ENCODE peak calls at places on chromosome 11, in four cellular contexts. P, E, W and Y are unnamed samples.

GRCh38 chr11:41316726-41317125 is 142.7 kb downstream of the LRRC4C start:
- DNase-seq in E (no peak), P (peak), W (no peak), Y (no peak)

GRCh38 chr11:98734686-98735085 is 286.1 kb upstream of the CNTN5 start:
- DNase-seq in P (no peak), W (no peak), E (no peak), Y (no peak)

GRCh38 chr11:59550842-59551650 is 39.7 kb downstream of the OR4D9 start:
- DNase-seq in P (peak), E (peak), W (peak), Y (peak)

GRCh38 chr11:116993599-116993998 is 104.6 kb downstream of the SIK3 start:
- DNase-seq in E (no peak), W (no peak), P (peak), Y (no peak)

GRCh38 chr11:97610000-97610399 is 1220.2 kb downstream of the JRKL start:
- DNase-seq in E (no peak), W (no peak), P (no peak), Y (no peak)

GRCh38 chr11:133163463-133164419 is 368.6 kb downstream of the OPCML start:
- DNase-seq in P (peak), W (peak), E (peak), Y (peak)

GRCh38 chr11:1714908-1715885 is 18.2 kb downstream of the KRTAP5-6 start:
- DNase-seq in P (no peak), E (no peak), W (peak), Y (no peak)

GRCh38 chr11:130514316-130514715 is 65.9 kb downstream of the ADAMTS15 start:
- DNase-seq in W (no peak), P (peak), E (no peak), Y (no peak)

GRCh38 chr11:103537904-103538502 is 428.8 kb downstream of the DYNC2H1 start:
- DNase-seq in E (peak), P (no peak), W (no peak), Y (peak)

GRCh38 chr11:97961431-97961830 is 1059.3 kb upstream of the CNTN5 start:
- DNase-seq in P (no peak), W (no peak), E (peak), Y (no peak)

GRCh38 chr11:115724709-115725108 is 220.5 kb upstream of the CADM1 start:
- DNase-seq in E (peak), W (no peak), P (peak), Y (no peak)

GRCh38 chr11:88352139-88352538 is 14.6 kb upstream of the CTSC start:
- DNase-seq in W (no peak), P (peak), E (peak), Y (peak)

GRCh38 chr11:73931039-73931645 is 19.7 kb upstream of the DNAJB13 start:
- DNase-seq in W (no peak), E (peak), P (peak), Y (peak)

GRCh38 chr11:86460461-86461404 is 86.0 kb downstream of the CCDC81 start:
- DNase-seq in W (peak), P (peak), E (no peak), Y (peak)

GRCh38 chr11:80532633-80533232 is 1091.9 kb upstream of the TENM4 start:
- DNase-seq in P (no peak), W (no peak), E (no peak), Y (no peak)

GRCh38 chr11:100861221-100861620 is 174.1 kb downstream of the ARHGAP42 start:
- DNase-seq in P (no peak), W (no peak), E (peak), Y (no peak)

GRCh38 chr11:90344546-90344945 is 121.7 kb upstream of the CHORDC1 start:
- DNase-seq in E (no peak), P (no peak), W (no peak), Y (no peak)

GRCh38 chr11:126857860-126858808 is 142.4 kb downstream of the KIRREL3 start:
- DNase-seq in P (peak), W (no peak), E (no peak), Y (peak)

GRCh38 chr11:27485930-27486773 is 13.6 kb upstream of the LGR4 start:
- DNase-seq in P (peak), W (no peak), E (peak), Y (peak)

GRCh38 chr11:130711193-130711592 is 205.1 kb downstream of the SNX19 start:
- DNase-seq in W (no peak), E (no peak), P (no peak), Y (peak)

GRCh38 chr11:30960387-30960992 is 374.3 kb upstream of the MPPED2 start:
- DNase-seq in W (no peak), P (peak), E (no peak), Y (no peak)

GRCh38 chr11:16454284-16454683 is 97.9 kb upstream of the SOX6 start:
- DNase-seq in E (peak), W (no peak), P (peak), Y (no peak)

GRCh38 chr11:58928691-58929090 is 10.6 kb upstream of the GLYATL1 start:
- DNase-seq in W (no peak), P (no peak), E (no peak), Y (no peak)

GRCh38 chr11:111408789-111409727 is 30.0 kb upstream of the POU2AF1 start:
- DNase-seq in W (peak), E (peak), P (peak), Y (no peak)

GRCh38 chr11:76787911-76788596 is 4.9 kb downstream of the TSKU start:
- DNase-seq in W (peak), E (peak), P (no peak), Y (no peak)

GRCh38 chr11:115267228-115267627 is 237.0 kb downstream of the CADM1 start:
- DNase-seq in E (no peak), W (no peak), P (no peak), Y (no peak)

GRCh38 chr11:128694618-128695481 is 978 bp downstream of the FLI1 start:
- DNase-seq in E (no peak), P (peak), W (peak), Y (peak)

GRCh38 chr11:128422576-128423370 is 164.6 kb downstream of the ETS1 start:
- DNase-seq in E (no peak), P (no peak), W (no peak), Y (no peak)

GRCh38 chr11:62151737-62152102 is 27.9 kb downstream of the INCENP start:
- DNase-seq in W (no peak), E (no peak), P (no peak), Y (no peak)

GRCh38 chr11:116339306-116339705 is 433.5 kb downstream of the BUD13 start:
- DNase-seq in W (peak), E (no peak), P (no peak), Y (no peak)

GRCh38 chr11:57728829-57729228 is 12.5 kb upstream of the SELENOH start:
- DNase-seq in P (no peak), E (no peak), W (peak), Y (no peak)

GRCh38 chr11:99260696-99261095 is 239.9 kb downstream of the CNTN5 start:
- DNase-seq in W (no peak), E (no peak), P (peak), Y (no peak)

GRCh38 chr11:131666617-131667016 is 296.2 kb downstream of the NTM start:
- DNase-seq in P (peak), W (no peak), E (no peak), Y (no peak)

DNA sequence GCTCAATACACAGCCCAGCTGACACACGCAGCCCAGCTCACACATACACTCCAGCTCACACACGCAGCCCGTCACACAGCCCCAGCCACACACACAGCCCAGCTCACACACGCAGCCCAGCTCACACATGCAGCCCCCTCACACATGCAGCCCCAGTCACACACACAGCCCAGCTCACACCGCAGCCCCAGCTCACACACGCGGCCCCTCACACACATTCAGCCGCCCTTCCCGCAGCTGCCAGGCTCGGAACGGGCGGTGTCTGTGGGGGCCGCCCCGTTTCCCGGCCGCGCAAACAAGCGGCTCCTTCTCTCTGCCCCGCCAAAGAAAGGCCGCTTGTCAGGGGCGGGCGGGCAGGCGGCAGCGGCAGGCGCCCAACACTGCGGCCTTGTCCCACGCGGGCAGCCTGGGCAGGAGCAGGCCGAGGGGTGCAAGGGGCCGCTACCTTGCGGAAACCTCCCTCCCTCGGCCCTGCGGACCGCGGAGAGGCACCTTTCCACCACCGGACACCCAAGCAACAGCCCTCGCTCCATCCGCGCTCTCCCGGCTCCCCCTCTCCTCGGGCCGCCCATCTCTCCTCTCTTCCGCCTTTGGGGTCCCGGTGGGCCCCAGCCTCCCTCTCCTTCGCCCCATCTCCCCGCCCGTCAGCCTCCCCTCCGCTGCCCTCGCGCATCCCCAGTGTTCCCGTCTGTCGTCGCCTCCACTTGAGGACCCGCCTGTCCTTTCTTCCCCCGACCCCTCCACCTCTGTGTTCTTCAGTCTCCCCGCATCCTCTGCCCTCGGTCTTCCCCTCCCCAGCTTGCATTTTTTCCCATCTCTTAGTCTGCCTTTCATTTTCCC is 2.2 kb downstream of the PHLDB1 start:
- DNase-seq in E (no peak), P (peak), W (peak), Y (no peak)
- H3K4me3 ChIP-seq in E (no peak), P (peak), W (no peak), Y (no peak)

DNA sequence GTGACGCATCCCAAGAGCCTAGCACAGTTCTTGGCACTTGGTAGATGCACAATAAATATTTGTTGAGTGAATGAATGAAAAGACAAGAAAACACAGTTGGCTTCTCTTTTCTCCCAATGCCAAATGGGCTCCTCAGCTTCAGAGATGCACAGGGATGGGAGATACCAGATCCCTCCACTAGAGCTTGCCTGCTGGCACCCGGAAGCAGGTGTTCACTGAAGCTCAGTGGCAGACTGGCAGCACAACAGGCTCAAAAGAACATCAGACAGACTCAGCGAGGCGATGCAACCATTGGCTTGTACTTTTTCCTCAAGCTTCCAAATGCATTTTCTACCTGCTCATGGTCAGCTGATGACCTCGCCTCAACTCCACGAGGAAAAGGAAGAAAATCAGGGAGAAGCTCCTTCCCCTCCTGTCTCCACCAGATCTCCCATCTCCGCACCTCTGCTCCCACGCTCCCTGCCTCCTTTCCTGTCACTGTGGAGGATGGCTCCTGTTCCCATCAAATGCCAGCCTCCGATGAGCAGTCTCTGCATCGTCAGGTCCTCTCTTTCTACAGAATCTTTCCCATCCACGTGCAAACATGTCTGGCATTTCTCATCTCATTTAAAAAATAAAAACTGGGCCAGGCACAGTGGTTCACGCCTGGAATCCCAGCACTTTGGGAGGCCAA is 5.8 kb downstream of the RAPSN start:
- DNase-seq in W (no peak), E (no peak), P (no peak), Y (no peak)
- H3K4me3 ChIP-seq in W (no peak), E (no peak), P (no peak), Y (no peak)

DNA sequence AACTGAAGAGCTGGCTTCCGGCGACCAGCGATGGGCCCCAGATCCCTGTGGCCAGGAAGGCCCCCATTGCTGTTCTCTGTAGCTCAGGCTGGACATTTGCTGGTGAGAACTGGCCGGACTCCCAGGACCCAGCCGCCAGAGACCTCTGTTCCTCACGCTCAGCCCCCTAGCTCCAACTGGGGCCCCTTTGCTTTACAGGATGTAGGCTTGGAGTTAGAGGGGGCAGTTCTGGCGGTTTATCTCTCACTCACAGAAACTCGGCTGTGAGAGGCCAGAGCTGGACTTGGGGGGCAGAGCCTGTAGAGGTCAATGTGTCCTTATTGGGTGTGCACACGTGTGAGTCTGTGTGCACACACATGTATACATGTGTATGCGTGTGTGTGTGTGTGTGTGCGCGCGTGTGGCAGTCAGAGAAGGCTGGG is 494 bp downstream of the SMIM38 start:
- DNase-seq in W (no peak), E (no peak), P (no peak), Y (no peak)
- H3K4me3 ChIP-seq in W (no peak), E (no peak), P (no peak), Y (no peak)

GRCh38 chr11:122422707-122423106 is 232.8 kb upstream of the UBASH3B start:
- DNase-seq in W (no peak), P (peak), E (peak), Y (no peak)
- H3K4me3 ChIP-seq in W (no peak), P (no peak), E (no peak), Y (no peak)

GRCh38 chr11:124922831-124923230 is 3.8 kb downstream of the HEPN1 start:
- DNase-seq in P (no peak), E (no peak), W (no peak), Y (no peak)

GRCh38 chr11:124920870-124921609 is 2.0 kb downstream of the HEPN1 start:
- DNase-seq in P (peak), W (peak), E (peak), Y (peak)

GRCh38 chr11:124919836-124920755 is 1.0 kb downstream of the HEPN1 start:
- DNase-seq in P (no peak), E (no peak), W (peak), Y (no peak)

GRCh38 chr11:124918950-124919349 is at the start of gene HEPN1:
- DNase-seq in E (no peak), P (no peak), W (no peak), Y (no peak)

GRCh38 chr11:124923296-124923695 is 4.2 kb downstream of the HEPN1 start:
- DNase-seq in W (no peak), E (no peak), P (no peak), Y (no peak)
- H3K4me3 ChIP-seq in W (no peak), E (no peak), P (no peak), Y (no peak)

DNA sequence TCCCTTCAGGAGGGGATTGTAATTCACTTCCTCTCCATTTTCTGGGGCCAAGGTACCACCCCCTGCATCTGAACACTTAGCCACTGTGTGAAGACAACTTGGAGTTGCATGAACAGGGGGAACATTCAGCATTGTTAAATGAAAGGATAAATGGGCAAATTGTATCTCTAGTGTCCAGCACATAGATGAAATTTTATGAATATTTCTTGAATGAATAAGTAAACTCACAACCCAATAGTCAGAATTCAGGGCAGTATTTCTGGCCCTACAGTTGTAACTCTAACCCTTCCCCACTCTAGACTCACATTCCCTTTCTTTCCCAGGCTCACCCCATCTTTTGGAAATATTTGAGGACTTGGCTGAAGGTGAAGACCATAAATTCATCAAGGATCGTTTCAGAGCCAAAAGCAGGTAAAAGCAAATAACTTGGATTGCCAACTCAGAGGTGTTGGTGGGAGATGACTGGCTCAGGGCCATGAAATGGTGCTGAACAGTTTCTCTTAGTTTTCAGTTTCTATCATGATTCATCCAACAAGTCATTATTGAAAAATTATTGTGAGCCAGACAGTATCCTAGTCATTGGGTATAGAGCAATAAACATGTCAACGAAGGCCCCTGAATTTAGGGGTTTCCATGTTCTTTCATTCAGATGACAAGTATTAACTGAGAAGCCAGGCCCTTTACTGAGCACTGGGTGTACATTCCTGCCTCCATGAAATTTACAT is 33.3 kb upstream of the ZC3H12C start:
- DNase-seq in P (peak), W (no peak), E (no peak), Y (no peak)
- H3K4me3 ChIP-seq in P (no peak), W (no peak), E (no peak), Y (no peak)

GRCh38 chr11:34567733-34568132 is 53.2 kb upstream of the EHF start:
- DNase-seq in P (no peak), W (no peak), E (no peak), Y (no peak)

GRCh38 chr11:34573537-34573936 is 47.4 kb upstream of the EHF start:
- DNase-seq in W (no peak), P (no peak), E (no peak), Y (no peak)

GRCh38 chr11:34566209-34566551 is 52.6 kb upstream of the ELF5 start:
- DNase-seq in W (no peak), P (no peak), E (no peak), Y (no peak)

GRCh38 chr11:34566736-34567135 is 53.1 kb upstream of the ELF5 start:
- DNase-seq in P (no peak), E (no peak), W (no peak), Y (no peak)

DNA sequence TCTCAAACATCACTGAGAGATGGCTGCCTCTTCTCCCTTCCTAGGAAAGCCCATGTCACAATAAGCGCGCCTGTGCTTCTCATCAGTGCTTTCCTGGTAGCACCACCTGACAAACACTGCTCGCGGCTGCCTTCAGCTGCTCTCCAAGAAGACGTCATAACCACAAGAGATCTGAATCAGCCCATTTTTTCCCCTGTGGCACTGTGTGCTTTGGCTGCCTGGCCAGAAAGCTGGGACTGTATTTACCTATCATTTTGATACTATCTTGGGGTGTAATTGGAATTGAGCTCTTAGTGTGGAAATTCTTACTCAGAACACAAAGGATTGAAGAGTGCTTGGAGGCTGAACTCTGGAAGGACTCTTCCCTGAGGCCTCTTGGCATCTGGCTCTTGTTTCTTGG is 50.3 kb upstream of the EHF start:
- DNase-seq in P (peak), W (no peak), E (peak), Y (peak)
- H3K4me3 ChIP-seq in P (no peak), W (no peak), E (no peak), Y (no peak)